ENCODE peak calls at places on chromosomes 3 and 15, in four cellular contexts. One of them, this sample, is unnamed.

GRCh38 chr3:117628896-117629295 is 919.3 kb downstream of the TUSC7 start:
- DNase-seq in CD8-positive, alpha-beta memory T cell: no peak
- DNase-seq in stimulated activated CD4-positive, alpha-beta T cell treated with anti-CD3 and anti-CD28 coated beads, Interleukin-2, amount 100 ng/mL, for 48 hours: no peak
- DNase-seq in sigmoid colon: peak; percentile 72
- DNase-seq in this sample: no peak

GRCh38 chr3:114624676-114625181 is 330.9 kb downstream of the TIGIT start:
- DNase-seq in stimulated activated CD4-positive, alpha-beta T cell treated with anti-CD3 and anti-CD28 coated beads, Interleukin-2, amount 100 ng/mL, for 48 hours: no peak
- DNase-seq in CD8-positive, alpha-beta memory T cell: no peak
- DNase-seq in sigmoid colon: peak; percentile 98
- DNase-seq in this sample: no peak

GRCh38 chr3:97256060-97256459 is 441.7 kb downstream of the EPHA6 start:
- DNase-seq in stimulated activated CD4-positive, alpha-beta T cell treated with anti-CD3 and anti-CD28 coated beads, Interleukin-2, amount 100 ng/mL, for 48 hours: no peak
- DNase-seq in sigmoid colon: no peak
- DNase-seq in CD8-positive, alpha-beta memory T cell: no peak
- DNase-seq in this sample: no peak

GRCh38 chr3:155805204-155805801 is 775 bp downstream of the C3orf33 start:
- DNase-seq in sigmoid colon: peak; percentile 68
- DNase-seq in CD8-positive, alpha-beta memory T cell: no peak
- DNase-seq in stimulated activated CD4-positive, alpha-beta T cell treated with anti-CD3 and anti-CD28 coated beads, Interleukin-2, amount 100 ng/mL, for 48 hours: peak; percentile 19
- DNase-seq in this sample: no peak

GRCh38 chr15:92468987-92469386 is 75.3 kb downstream of the ST8SIA2 start:
- DNase-seq in stimulated activated CD4-positive, alpha-beta T cell treated with anti-CD3 and anti-CD28 coated beads, Interleukin-2, amount 100 ng/mL, for 48 hours: no peak
- DNase-seq in CD8-positive, alpha-beta memory T cell: no peak
- DNase-seq in sigmoid colon: no peak
- DNase-seq in this sample: no peak

GRCh38 chr3:57031622-57032541 is 28.6 kb upstream of the SPATA12 start:
- DNase-seq in stimulated activated CD4-positive, alpha-beta T cell treated with anti-CD3 and anti-CD28 coated beads, Interleukin-2, amount 100 ng/mL, for 48 hours: no peak
- DNase-seq in CD8-positive, alpha-beta memory T cell: no peak
- DNase-seq in sigmoid colon: no peak
- DNase-seq in this sample: no peak

GRCh38 chr3:128910006-128910405 is 30.6 kb downstream of the ACAD9 start:
- DNase-seq in sigmoid colon: no peak
- DNase-seq in CD8-positive, alpha-beta memory T cell: no peak
- DNase-seq in stimulated activated CD4-positive, alpha-beta T cell treated with anti-CD3 and anti-CD28 coated beads, Interleukin-2, amount 100 ng/mL, for 48 hours: no peak
- DNase-seq in this sample: no peak

GRCh38 chr3:60431599-60431958 is 819.7 kb downstream of the FHIT start:
- DNase-seq in stimulated activated CD4-positive, alpha-beta T cell treated with anti-CD3 and anti-CD28 coated beads, Interleukin-2, amount 100 ng/mL, for 48 hours: no peak
- DNase-seq in sigmoid colon: no peak
- DNase-seq in CD8-positive, alpha-beta memory T cell: no peak
- DNase-seq in this sample: no peak

GRCh38 chr3:155548194-155548593 is 196.7 kb downstream of the PLCH1 start:
- DNase-seq in stimulated activated CD4-positive, alpha-beta T cell treated with anti-CD3 and anti-CD28 coated beads, Interleukin-2, amount 100 ng/mL, for 48 hours: no peak
- DNase-seq in sigmoid colon: no peak
- DNase-seq in CD8-positive, alpha-beta memory T cell: no peak
- DNase-seq in this sample: no peak

GRCh38 chr3:177835917-177836316 is 638.6 kb upstream of the TBL1XR1 start:
- DNase-seq in CD8-positive, alpha-beta memory T cell: no peak
- DNase-seq in stimulated activated CD4-positive, alpha-beta T cell treated with anti-CD3 and anti-CD28 coated beads, Interleukin-2, amount 100 ng/mL, for 48 hours: no peak
- DNase-seq in sigmoid colon: no peak
- DNase-seq in this sample: no peak

GRCh38 chr3:109874900-109875735 is 537.8 kb upstream of the DPPA4 start:
- DNase-seq in sigmoid colon: no peak
- DNase-seq in stimulated activated CD4-positive, alpha-beta T cell treated with anti-CD3 and anti-CD28 coated beads, Interleukin-2, amount 100 ng/mL, for 48 hours: no peak
- DNase-seq in CD8-positive, alpha-beta memory T cell: no peak
- DNase-seq in this sample: no peak

GRCh38 chr3:128488995-128489859 is 3.8 kb downstream of the GATA2 start:
- DNase-seq in CD8-positive, alpha-beta memory T cell: no peak
- DNase-seq in sigmoid colon: peak; percentile 67
- DNase-seq in stimulated activated CD4-positive, alpha-beta T cell treated with anti-CD3 and anti-CD28 coated beads, Interleukin-2, amount 100 ng/mL, for 48 hours: no peak
- DNase-seq in this sample: peak; percentile 31

GRCh38 chr3:186909078-186909853 is 21.1 kb upstream of the ST6GAL1 start:
- DNase-seq in stimulated activated CD4-positive, alpha-beta T cell treated with anti-CD3 and anti-CD28 coated beads, Interleukin-2, amount 100 ng/mL, for 48 hours: peak; percentile 51
- DNase-seq in sigmoid colon: no peak
- DNase-seq in CD8-positive, alpha-beta memory T cell: peak; percentile 58
- DNase-seq in this sample: peak; percentile 88

GRCh38 chr3:71219744-71220638 is 363.5 kb downstream of the FOXP1 start:
- DNase-seq in sigmoid colon: no peak
- DNase-seq in stimulated activated CD4-positive, alpha-beta T cell treated with anti-CD3 and anti-CD28 coated beads, Interleukin-2, amount 100 ng/mL, for 48 hours: peak; percentile 29
- DNase-seq in CD8-positive, alpha-beta memory T cell: no peak
- DNase-seq in this sample: peak; percentile 29

GRCh38 chr15:60673918-60674558 is 195.1 kb upstream of the ICE2 start:
- DNase-seq in CD8-positive, alpha-beta memory T cell: no peak
- DNase-seq in sigmoid colon: peak; percentile 76
- DNase-seq in stimulated activated CD4-positive, alpha-beta T cell treated with anti-CD3 and anti-CD28 coated beads, Interleukin-2, amount 100 ng/mL, for 48 hours: peak; percentile 58
- DNase-seq in this sample: no peak

GRCh38 chr15:82851981-82852511 is 42.6 kb downstream of the WHAMM start:
- DNase-seq in CD8-positive, alpha-beta memory T cell: no peak
- DNase-seq in stimulated activated CD4-positive, alpha-beta T cell treated with anti-CD3 and anti-CD28 coated beads, Interleukin-2, amount 100 ng/mL, for 48 hours: no peak
- DNase-seq in sigmoid colon: peak; percentile 42
- DNase-seq in this sample: no peak

GRCh38 chr15:39974656-39975230 is 40.8 kb downstream of the EIF2AK4 start:
- DNase-seq in sigmoid colon: no peak
- DNase-seq in CD8-positive, alpha-beta memory T cell: no peak
- DNase-seq in stimulated activated CD4-positive, alpha-beta T cell treated with anti-CD3 and anti-CD28 coated beads, Interleukin-2, amount 100 ng/mL, for 48 hours: no peak
- DNase-seq in this sample: no peak

GRCh38 chr3:124832782-124833709 is 54.1 kb downstream of the ITGB5 start:
- DNase-seq in CD8-positive, alpha-beta memory T cell: no peak
- DNase-seq in stimulated activated CD4-positive, alpha-beta T cell treated with anti-CD3 and anti-CD28 coated beads, Interleukin-2, amount 100 ng/mL, for 48 hours: no peak
- DNase-seq in sigmoid colon: no peak
- DNase-seq in this sample: no peak

This sample was measured in naive thymus-derived CD8-positive, alpha-beta T cell.